ENCODE peak calls at places on chromosomes 1 and 21, in five cellular contexts. K is ovary, F is K562, C is HepG2, R is HCT116. B is an unnamed sample.
A peak's percentile ranks its signal among the peaks of the same experiment; 100 is the strongest.

GRCh38 chr1:183590225-183591191 is at the start of gene NCF2:
- DNase-seq in K (no peak), F (no peak), C (no peak), R (no peak), B (no peak)

GRCh38 chr1:209257021-209257420 is 326.5 kb upstream of the CAMK1G start:
- DNase-seq in K (no peak), F (no peak), C (no peak), R (no peak), B (no peak)

GRCh38 chr21:44702111-44702972 is 5.4 kb downstream of the KRTAP10-12 start:
- DNase-seq in K (no peak), F (no peak), C (no peak), R (no peak), B (no peak)

GRCh38 chr1:83815348-83815747 is 183.6 kb downstream of the TTLL7 start:
- DNase-seq in K (no peak), F (no peak), C (no peak), R (no peak), B (no peak)

GRCh38 chr21:33383056-33383888 is 19.9 kb upstream of the IFNGR2 start:
- DNase-seq in K (peak; percentile 65), F (peak; percentile 45), C (peak; percentile 91), R (peak; percentile 86), B (peak; percentile 57)

GRCh38 chr1:238681451-238681850 is 704.9 kb upstream of the CHRM3 start:
- DNase-seq in K (no peak), F (no peak), C (no peak), R (no peak), B (no peak)

GRCh38 chr1:29129916-29130315 is 6.2 kb upstream of the TMEM200B start:
- DNase-seq in K (no peak), F (no peak), C (no peak), R (no peak), B (no peak)

GRCh38 chr1:26252718-26253117 is 18.7 kb downstream of the CEP85 start:
- DNase-seq in K (no peak), F (no peak), C (no peak), R (no peak), B (no peak)

GRCh38 chr1:64745986-64746940 is 1.4 kb downstream of the RAVER2 start:
- DNase-seq in K (no peak), F (no peak), C (no peak), R (no peak), B (no peak)

GRCh38 chr1:23528245-23528978 is 2.6 kb downstream of the E2F2 start:
- DNase-seq in K (no peak), F (peak; percentile 88), C (peak; percentile 85), R (peak; percentile 90), B (peak; percentile 78)

GRCh38 chr1:155974208-155975165 is 3.9 kb downstream of the ARHGEF2 start:
- DNase-seq in K (no peak), F (no peak), C (no peak), R (no peak), B (no peak)

GRCh38 chr1:72845981-72846380 is 563.6 kb upstream of the NEGR1 start:
- DNase-seq in K (no peak), F (no peak), C (no peak), R (no peak), B (no peak)

GRCh38 chr1:86912501-86912900 is 1.4 kb downstream of the SELENOF start:
- DNase-seq in K (no peak), F (no peak), C (peak; percentile 33), R (no peak), B (no peak)

GRCh38 chr1:230572121-230573083 is 69.9 kb upstream of the COG2 start:
- DNase-seq in K (no peak), F (no peak), C (peak; percentile 39), R (no peak), B (no peak)

GRCh38 chr21:34372321-34372720 is 3.0 kb upstream of the SMIM11 start:
- DNase-seq in K (no peak), F (no peak), C (peak; percentile 57), R (no peak), B (no peak)

GRCh38 chr1:201539561-201540404 is 856 bp downstream of the NAV1 start:
- DNase-seq in K (peak; percentile 42), F (peak; percentile 44), C (no peak), R (no peak), B (peak; percentile 55)

GRCh38 chr1:32899586-32900296 is 1.4 kb downstream of the TMEM54 start:
- DNase-seq in K (no peak), F (no peak), C (no peak), R (no peak), B (no peak)

GRCh38 chr1:185562623-185563359 is 171.4 kb upstream of the HMCN1 start:
- DNase-seq in K (no peak), F (no peak), C (no peak), R (no peak), B (no peak)

GRCh38 chr1:9061949-9062555 is 7.4 kb downstream of the SLC2A5 start:
- DNase-seq in K (no peak), F (no peak), C (no peak), R (no peak), B (no peak)

GRCh38 chr1:168287237-168287664 is 6.6 kb downstream of the TBX19 start:
- DNase-seq in K (no peak), F (peak; percentile 70), C (no peak), R (no peak), B (no peak)

GRCh38 chr1:207868769-207869721 is 41.9 kb downstream of the CD34 start:
- DNase-seq in K (peak; percentile 86), F (peak; percentile 84), C (peak; percentile 41), R (peak; percentile 29), B (peak; percentile 86)
- TF ChIP-seq POLR2A in K (peak; percentile 80), F (no peak), C (no peak), R (peak; percentile 32), B (peak; percentile 52)

GRCh38 chr1:170074250-170075157 is at the start of gene KIFAP3:
- DNase-seq in K (peak; percentile 97), F (peak; percentile 97), C (peak; percentile 97), R (peak; percentile 97), B (peak; percentile 75)
- TF ChIP-seq POLR2A in K (peak; percentile 72), F (peak; percentile 65), C (no peak), R (no peak), B (peak; percentile 65)

DNA sequence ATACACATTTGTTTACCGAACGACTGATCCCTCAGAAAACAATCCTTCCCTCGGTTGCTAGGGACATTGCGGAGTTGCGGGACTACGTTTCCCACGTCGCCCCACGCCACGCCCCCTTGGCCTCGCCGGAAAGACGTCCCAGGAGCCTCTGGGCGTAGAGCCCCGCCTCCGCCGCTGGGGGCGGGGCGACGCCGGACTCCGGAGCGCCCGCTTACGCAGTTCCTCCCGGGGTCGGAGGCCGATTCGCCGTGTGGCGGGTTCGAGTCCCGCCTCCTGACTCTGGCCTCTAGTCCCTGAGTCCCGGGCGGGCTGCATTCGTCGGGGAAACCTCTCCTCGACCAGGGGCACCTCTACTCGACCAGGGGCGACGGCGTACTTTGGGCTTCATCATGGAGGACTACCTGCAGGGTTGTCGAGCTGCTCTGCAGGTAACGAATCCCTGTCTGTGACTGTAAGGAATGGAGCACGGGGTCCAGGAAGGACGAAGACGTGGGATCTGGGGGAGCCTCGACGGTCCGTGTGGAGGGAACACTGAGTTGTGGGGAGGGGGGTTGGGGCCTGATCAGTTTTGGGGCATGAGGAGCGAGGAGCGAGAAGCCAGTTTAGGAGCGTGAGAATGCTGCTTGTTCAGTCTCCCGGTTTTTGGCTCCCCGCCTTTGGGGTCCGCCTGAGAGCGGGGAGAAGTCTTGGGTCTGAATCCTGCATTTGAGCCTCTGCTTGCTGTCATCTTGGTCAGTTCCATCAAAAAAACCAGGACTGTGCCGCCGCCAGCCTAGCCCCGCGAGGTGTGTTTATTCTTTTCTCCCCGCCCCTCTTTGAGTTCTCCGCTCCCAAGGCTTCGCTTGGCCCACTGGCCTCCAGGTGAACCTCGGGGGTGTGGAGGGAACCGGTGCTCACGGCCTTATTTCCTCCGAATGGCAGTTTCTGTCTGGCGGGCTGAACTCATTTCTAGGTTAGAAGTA is at the start of gene PRUNE1:
- DNase-seq in K (peak; percentile 98), F (peak; percentile 97), C (peak; percentile 95), R (peak; percentile 94), B (peak; percentile 100)
- TF ChIP-seq POLR2A in K (peak; percentile 74), F (peak; percentile 77), C (peak; percentile 54), R (peak; percentile 58), B (peak; percentile 73)

GRCh38 chr1:228490120-228491078 is 3.2 kb downstream of the RNF187 start:
- DNase-seq in K (no peak), F (peak; percentile 48), C (no peak), R (peak; percentile 6), B (no peak)

GRCh38 chr1:228488818-228489674 is 1.9 kb downstream of the RNF187 start:
- DNase-seq in K (no peak), F (no peak), C (no peak), R (no peak), B (no peak)

GRCh38 chr1:228486596-228487335 is 416 bp upstream of the RNF187 start:
- DNase-seq in K (peak; percentile 75), F (peak; percentile 78), C (peak; percentile 72), R (peak; percentile 88), B (peak; percentile 72)

GRCh38 chr1:228488107-228488817 is 1.1 kb downstream of the RNF187 start:
- DNase-seq in K (peak; percentile 36), F (no peak), C (no peak), R (no peak), B (no peak)

DNA sequence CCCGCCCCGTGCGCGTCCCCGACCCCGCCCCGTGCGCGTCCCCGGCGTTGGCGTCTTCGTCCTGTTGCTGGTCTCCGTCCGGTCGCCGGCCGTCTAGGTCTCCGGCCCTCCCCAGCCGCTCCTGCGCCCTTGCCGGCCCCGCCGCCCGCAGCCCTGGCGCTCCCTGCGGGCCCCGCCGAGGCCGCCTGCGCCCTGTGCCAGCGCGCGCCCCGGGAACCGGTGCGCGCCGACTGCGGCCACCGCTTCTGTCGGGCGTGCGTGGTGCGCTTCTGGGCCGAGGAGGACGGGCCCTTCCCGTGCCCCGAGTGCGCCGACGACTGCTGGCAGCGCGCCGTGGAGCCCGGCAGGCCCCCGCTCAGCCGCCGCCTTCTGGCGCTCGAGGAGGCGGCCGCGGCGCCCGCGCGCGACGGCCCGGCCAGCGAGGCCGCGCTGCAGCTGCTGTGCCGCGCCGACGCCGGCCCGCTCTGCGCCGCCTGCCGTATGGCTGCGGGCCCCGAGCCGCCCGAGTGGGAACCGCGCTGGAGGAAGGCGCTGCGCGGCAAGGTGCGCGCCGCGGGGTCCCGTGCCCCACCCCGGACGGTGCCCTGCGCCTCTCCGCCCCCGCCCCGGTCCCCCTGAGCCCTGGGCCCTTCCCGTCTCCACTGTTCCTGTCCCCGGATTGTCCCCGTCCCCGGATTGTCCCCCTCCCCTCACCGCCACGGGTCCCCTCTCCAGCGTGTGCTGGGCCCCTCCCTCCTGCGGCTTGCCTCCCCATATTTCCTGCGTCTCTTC is at the start of gene RNF187:
- DNase-seq in K (peak; percentile 92), F (peak; percentile 95), C (no peak), R (no peak), B (peak; percentile 88)
- TF ChIP-seq POLR2A in K (no peak), F (no peak), C (no peak), R (peak; percentile 52), B (peak; percentile 69)

B was measured in H54.